ENCODE peak calls at places on chromosome 19, in four cellular contexts. Z is AG04449, V is cardiac muscle cell, A is B cell. U is an unnamed sample.

GRCh38 chr19:6020972-6021805 is 43.2 kb upstream of the RANBP3 start:
- DNase-seq in Z (no peak), V (no peak), A (no peak), U (no peak)

GRCh38 chr19:29531458-29532025 is 5.7 kb downstream of the VSTM2B start:
- DNase-seq in V (no peak), Z (no peak), A (no peak), U (no peak)

GRCh38 chr19:52896431-52897148 is 845 bp downstream of the ZNF320 start:
- DNase-seq in Z (no peak), A (no peak), V (peak; percentile 39), U (peak; percentile 12)

GRCh38 chr19:480016-480855 is 16.1 kb upstream of the MADCAM1 start:
- DNase-seq in Z (no peak), A (no peak), V (peak; percentile 84), U (no peak)

GRCh38 chr19:41265376-41266153 is 1.4 kb downstream of the HNRNPUL1 start:
- DNase-seq in A (no peak), V (peak; percentile 43), Z (no peak), U (peak; percentile 28)

GRCh38 chr19:52735734-52736133 is 890 bp upstream of the ZNF611 start:
- DNase-seq in A (no peak), Z (no peak), V (peak; percentile 60), U (no peak)

GRCh38 chr19:16185925-16186234 is 670 bp downstream of the FAM32A start:
- DNase-seq in V (peak; percentile 73), Z (no peak), A (no peak), U (no peak)

GRCh38 chr19:27793128-27793643 is 1419.8 kb downstream of the UQCRFS1 start:
- DNase-seq in Z (peak; percentile 12), A (peak; percentile 78), V (peak; percentile 73), U (peak; percentile 67)

GRCh38 chr19:35348909-35349611 is 1.4 kb downstream of the FFAR1 start:
- DNase-seq in Z (no peak), A (no peak), V (no peak), U (peak; percentile 53)

GRCh38 chr19:54439174-54439851 is 9.7 kb upstream of the LENG8 start:
- DNase-seq in Z (no peak), V (peak; percentile 70), A (no peak), U (no peak)

GRCh38 chr19:35742121-35742724 is at the start of gene IGFLR1:
- DNase-seq in Z (no peak), A (peak; percentile 89), V (no peak), U (peak; percentile 70)

GRCh38 chr19:28377077-28377476 is 835.9 kb downstream of the UQCRFS1 start:
- DNase-seq in Z (no peak), A (no peak), V (peak; percentile 49), U (no peak)

GRCh38 chr19:19627716-19628498 is at the start of gene LPAR2:
- DNase-seq in Z (no peak), V (peak; percentile 69), A (peak; percentile 64), U (peak; percentile 98)

GRCh38 chr19:34135033-34135370 is 37.3 kb upstream of the LSM14A start:
- DNase-seq in V (no peak), A (no peak), Z (no peak), U (no peak)

GRCh38 chr19:41753936-41754529 is 1.3 kb upstream of the CEACAM6 start:
- DNase-seq in A (peak; percentile 65), Z (no peak), V (no peak), U (peak; percentile 32)

GRCh38 chr19:50203281-50204080 is at the start of gene MYH14:
- DNase-seq in Z (no peak), A (no peak), V (peak; percentile 98), U (peak; percentile 65)

GRCh38 chr19:55265723-55266386 is 7.0 kb upstream of the PPP6R1 start:
- DNase-seq in V (no peak), A (no peak), Z (no peak), U (no peak)

GRCh38 chr19:49651029-49651825 is 9.2 kb downstream of the SCAF1 start:
- DNase-seq in V (no peak), A (no peak), Z (no peak), U (peak; percentile 19)

GRCh38 chr19:17304386-17305047 is 1.2 kb upstream of the MRPL34 start:
- DNase-seq in A (no peak), Z (no peak), V (no peak), U (no peak)

GRCh38 chr19:29672933-29673336 is 7.7 kb downstream of the PLEKHF1 start:
- DNase-seq in V (no peak), Z (no peak), A (peak; percentile 77), U (peak; percentile 70)

GRCh38 chr19:41706741-41707501 is 1.5 kb upstream of the CEACAM5 start:
- DNase-seq in V (no peak), A (peak; percentile 47), Z (no peak), U (peak; percentile 85)

GRCh38 chr19:52600639-52601024 is 30.5 kb downstream of the ZNF701 start:
- DNase-seq in Z (no peak), V (no peak), A (no peak), U (peak; percentile 22)

GRCh38 chr19:55117063-55117635 is 288 bp downstream of the PPP1R12C start:
- DNase-seq in A (no peak), V (peak; percentile 64), Z (no peak), U (no peak)

GRCh38 chr19:48741222-48741999 is 1.0 kb upstream of the RASIP1 start:
- DNase-seq in V (peak; percentile 32), Z (no peak), A (no peak), U (peak; percentile 60)

GRCh38 chr19:28609091-28609755 is 603.7 kb downstream of the UQCRFS1 start:
- DNase-seq in Z (no peak), A (no peak), V (no peak), U (no peak)

GRCh38 chr19:7968796-7969559 is 25.5 kb upstream of the TIMM44 start:
- DNase-seq in V (no peak), Z (no peak), A (no peak), U (no peak)

GRCh38 chr19:52689804-52690394 is 44.9 kb downstream of the ZNF611 start:
- DNase-seq in Z (no peak), V (peak; percentile 42), A (peak; percentile 41), U (no peak)

GRCh38 chr19:36605839-36606478 is 846 bp downstream of the ZNF382 start:
- DNase-seq in A (no peak), Z (no peak), V (no peak), U (peak; percentile 53)

GRCh38 chr19:34353546-34353945 is 11.4 kb upstream of the GPI start:
- DNase-seq in Z (no peak), A (no peak), V (no peak), U (no peak)

GRCh38 chr19:55599468-55600335 is at the start of the genes FIZ1 and ZNF524:
- DNase-seq in Z (peak; percentile 88), A (peak; percentile 96), V (peak; percentile 99), U (peak; percentile 94)

GRCh38 chr19:18940791-18941627 is at the start of gene HOMER3:
- DNase-seq in A (peak; percentile 78), Z (no peak), V (peak; percentile 90), U (peak; percentile 94)

GRCh38 chr19:36136975-36137686 is 2.7 kb upstream of the CAPNS1 start:
- DNase-seq in Z (no peak), V (no peak), A (no peak), U (no peak)

GRCh38 chr19:34502582-34503545 is 21.3 kb downstream of the WTIP start:
- DNase-seq in V (no peak), A (no peak), Z (no peak), U (no peak)

GRCh38 chr19:10230155-10230903 is 802 bp downstream of the S1PR2 start:
- DNase-seq in V (peak; percentile 76), A (no peak), Z (no peak), U (peak; percentile 57)

GRCh38 chr19:46620716-46621115 is 4.2 kb downstream of the PTGIR start:
- DNase-seq in A (no peak), Z (no peak), V (no peak), U (no peak)

GRCh38 chr19:33022472-33023116 is 42.1 kb downstream of the RHPN2 start:
- DNase-seq in Z (no peak), V (peak; percentile 24), A (no peak), U (no peak)
- TF ChIP-seq CTCF in Z (no peak), V (no peak), A (no peak), U (no peak)

GRCh38 chr19:11260996-11261395 is 1.3 kb downstream of the DOCK6 start:
- DNase-seq in A (no peak), V (no peak), Z (no peak), U (no peak)

GRCh38 chr19:11264452-11265176 is 2.3 kb upstream of the DOCK6 start:
- DNase-seq in A (no peak), Z (no peak), V (no peak), U (no peak)

GRCh38 chr19:11261431-11261901 is 858 bp downstream of the DOCK6 start:
- DNase-seq in V (no peak), Z (no peak), A (no peak), U (no peak)

GRCh38 chr19:11263726-11264125 is 1.4 kb upstream of the DOCK6 start:
- DNase-seq in Z (no peak), V (no peak), A (no peak), U (no peak)

DNA sequence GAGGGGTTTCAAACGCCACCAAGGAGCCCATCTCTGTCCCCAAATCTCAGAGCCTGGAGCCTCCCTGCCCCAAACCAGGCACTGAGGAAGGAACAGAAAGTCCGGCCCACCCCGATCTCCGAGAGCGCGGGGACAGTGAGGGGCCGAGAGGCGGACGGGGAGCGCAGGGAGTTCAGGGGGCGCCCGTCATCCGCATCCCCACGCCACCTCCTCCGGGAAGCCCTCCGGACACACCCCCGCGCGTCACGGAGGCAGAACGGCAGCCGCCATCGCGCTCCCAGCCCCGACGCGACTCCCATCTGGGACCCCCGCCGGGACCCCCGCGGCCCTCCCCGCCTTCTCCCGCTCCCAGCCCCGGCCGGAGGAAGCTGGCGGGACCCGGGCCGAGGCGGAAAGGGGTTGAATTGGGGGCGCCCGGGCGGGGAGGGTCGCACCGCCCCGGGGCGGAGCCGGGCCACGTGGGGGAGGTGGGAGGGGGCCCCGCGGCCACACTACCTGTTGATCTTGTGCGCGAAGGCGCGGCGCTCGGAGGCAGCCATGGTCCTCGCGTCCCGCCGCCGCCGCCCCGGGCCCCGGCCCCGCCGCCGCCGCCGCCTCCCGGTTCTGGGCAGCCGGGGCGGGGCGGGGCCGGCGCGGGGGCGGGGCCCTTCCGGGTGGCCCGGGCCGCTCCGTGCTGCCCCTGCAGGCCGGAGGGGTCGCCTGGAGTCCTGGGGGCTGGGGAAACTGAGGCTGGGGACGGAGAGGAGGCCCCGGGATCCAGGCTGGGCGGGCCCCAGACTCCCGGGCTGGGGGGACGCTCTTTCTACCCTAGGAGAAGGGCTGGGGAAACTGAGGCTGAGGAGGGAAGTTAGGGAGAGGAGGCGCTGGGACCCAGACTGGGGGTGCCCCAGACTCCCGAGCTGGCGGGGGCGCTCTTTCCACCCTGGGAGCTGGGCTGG is at the start of gene DOCK6:
- DNase-seq in A (no peak), Z (no peak), V (peak; percentile 49), U (peak; percentile 83)
- TF ChIP-seq CTCF in A (peak; percentile 14), Z (peak; percentile 59), V (peak; percentile 41), U (peak; percentile 41)

GRCh38 chr19:37869766-37870340 is 36.5 kb downstream of the WDR87 start:
- DNase-seq in Z (no peak), A (no peak), V (no peak), U (no peak)
- TF ChIP-seq CTCF in Z (no peak), A (no peak), V (no peak), U (no peak)

DNA sequence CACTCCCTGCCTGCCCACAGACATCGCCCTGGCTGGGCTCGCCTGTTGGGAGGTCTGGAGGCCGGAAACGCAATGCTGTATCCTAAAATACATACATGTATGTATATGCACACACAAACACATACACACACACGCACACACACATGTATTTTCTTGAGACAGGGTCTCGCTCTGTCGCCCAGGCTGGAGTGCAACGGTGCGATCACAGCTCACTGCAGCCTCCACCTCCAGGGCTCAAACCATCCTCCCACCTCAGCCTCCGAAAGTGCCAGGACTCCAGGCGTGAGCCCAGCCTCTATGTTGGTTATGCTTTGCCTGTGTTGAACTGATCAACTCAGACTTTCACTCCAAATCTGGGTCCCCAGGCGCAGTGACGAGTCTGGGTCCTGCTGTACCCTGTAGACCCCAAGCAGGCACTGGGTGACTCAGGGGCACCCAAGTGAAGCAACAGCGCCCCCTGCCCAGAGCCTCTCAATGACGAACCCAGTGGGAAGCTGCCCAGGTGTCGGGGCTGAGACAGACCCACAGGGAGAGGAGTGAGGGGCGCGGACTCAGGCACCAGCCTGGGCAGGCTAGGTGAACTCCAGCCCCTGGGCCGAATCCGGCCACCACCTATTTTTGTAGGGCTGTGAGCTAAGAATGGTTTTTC is 27.4 kb upstream of the CACTIN start:
- DNase-seq in Z (no peak), V (no peak), A (no peak), U (no peak)
- TF ChIP-seq CTCF in Z (peak; percentile 13), V (peak; percentile 17), A (no peak), U (no peak)

U was measured in GM13977.